ENCODE peak calls at places on chromosomes 16 and 17, in seven cellular contexts. G, C, B, W, M, K and D are unnamed samples.
A peak's percentile ranks its signal among the peaks of the same experiment; 100 is the strongest.

GRCh38 chr17:35094902-35095301 is 24.8 kb downstream of the RAD51D start:
- DNase-seq in W (no peak), B (no peak), G (no peak), C (peak; percentile 83), K (no peak), M (no peak), D (no peak)

GRCh38 chr17:40903129-40903847 is 18.2 kb upstream of the KRT20 start:
- DNase-seq in B (no peak), K (no peak), M (no peak), G (no peak), W (peak; percentile 68), C (peak; percentile 93), D (no peak)

GRCh38 chr17:42429726-42430464 is 6.8 kb upstream of the CAVIN1 start:
- DNase-seq in C (no peak), W (no peak), K (no peak), M (no peak), B (no peak), G (no peak), D (peak; percentile 24)

GRCh38 chr16:539901-540530 is 12.5 kb downstream of the CAPN15 start:
- DNase-seq in W (no peak), G (no peak), B (no peak), C (no peak), M (no peak), K (no peak), D (no peak)

GRCh38 chr16:47877166-47877565 is 278.6 kb downstream of the ABCC12 start:
- DNase-seq in B (no peak), M (no peak), W (no peak), C (no peak), G (no peak), K (no peak), D (no peak)

GRCh38 chr16:24776486-24777220 is 47.2 kb downstream of the TNRC6A start:
- DNase-seq in G (no peak), M (peak; percentile 47), W (no peak), B (no peak), C (no peak), K (no peak), D (no peak)

GRCh38 chr17:29615048-29615385 is 7.7 kb downstream of the CORO6 start:
- DNase-seq in C (no peak), B (peak; percentile 37), K (no peak), W (no peak), G (peak; percentile 32), M (peak; percentile 36), D (no peak)

GRCh38 chr16:85917959-85918358 is 19.0 kb downstream of the IRF8 start:
- DNase-seq in C (no peak), W (no peak), M (no peak), K (no peak), B (no peak), G (no peak), D (no peak)

GRCh38 chr17:19727466-19728113 is 11.2 kb upstream of the SLC47A2 start:
- DNase-seq in B (no peak), C (no peak), M (no peak), G (no peak), W (peak; percentile 74), K (no peak), D (no peak)

GRCh38 chr16:54928016-54928356 is 2.7 kb upstream of the IRX5 start:
- DNase-seq in K (peak; percentile 45), W (peak; percentile 35), M (no peak), G (peak; percentile 30), C (no peak), B (peak; percentile 51), D (peak; percentile 54)

GRCh38 chr17:17141860-17142552 is 64.1 kb downstream of the PLD6 start:
- DNase-seq in M (peak; percentile 84), W (peak; percentile 47), G (peak; percentile 79), K (no peak), B (peak; percentile 78), C (no peak), D (peak; percentile 48)

GRCh38 chr16:2526135-2526534 is 5.1 kb downstream of the CEMP1 start:
- DNase-seq in G (no peak), M (peak; percentile 11), B (no peak), W (no peak), C (no peak), K (no peak), D (no peak)

GRCh38 chr16:8919089-8919933 is 37.2 kb downstream of the LITAFD start:
- DNase-seq in K (no peak), B (no peak), C (no peak), G (no peak), M (no peak), W (no peak), D (no peak)

GRCh38 chr16:8912793-8913192 is 30.6 kb downstream of the LITAFD start:
- DNase-seq in C (no peak), W (no peak), G (no peak), K (no peak), B (no peak), M (no peak), D (no peak)

GRCh38 chr16:8914098-8914497 is 31.9 kb downstream of the LITAFD start:
- DNase-seq in B (no peak), W (no peak), G (no peak), M (no peak), K (no peak), C (no peak), D (no peak)

GRCh38 chr16:8916541-8917225 is 34.5 kb downstream of the LITAFD start:
- DNase-seq in C (no peak), K (no peak), W (no peak), G (no peak), B (no peak), M (no peak), D (no peak)

DNA sequence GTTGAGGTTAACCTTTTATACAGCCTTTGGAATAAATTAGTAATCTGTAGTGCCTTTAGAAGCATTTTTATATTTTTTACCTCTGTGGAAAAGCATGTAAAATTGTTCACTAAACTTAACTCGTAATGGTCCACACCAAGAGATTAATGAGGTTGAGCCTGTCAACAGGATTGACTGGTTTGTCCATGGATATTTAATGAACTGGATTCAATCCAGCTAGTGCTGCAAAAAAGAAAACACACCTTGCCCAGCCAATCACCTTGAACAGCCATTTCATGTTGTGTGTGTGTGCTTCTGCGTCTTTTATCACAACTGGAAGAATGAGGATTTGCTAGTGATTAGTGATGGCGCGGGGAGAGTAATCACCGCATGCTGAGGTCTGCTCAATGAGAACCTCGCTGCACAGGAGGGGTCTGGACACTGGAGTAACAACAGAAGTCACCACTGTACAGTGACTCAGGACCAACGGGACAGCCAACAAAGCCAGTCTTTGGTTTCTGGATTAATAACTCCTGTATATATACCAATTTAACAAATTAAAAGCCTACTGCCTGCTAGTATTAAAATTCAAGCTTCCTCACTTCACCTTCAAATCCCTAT is 33.7 kb downstream of the LITAFD start:
- DNase-seq in W (no peak), K (no peak), G (no peak), M (no peak), C (no peak), B (peak; percentile 29), D (no peak)
- H3K79me2 ChIP-seq in W (peaks cover 49% of the 10 kb centered on the region), K (peaks cover 99% of the 10 kb centered on the region), G (peaks cover 26% of the 10 kb centered on the region), M (peaks cover 40% of the 10 kb centered on the region), C (peaks cover 4% of the 10 kb centered on the region), B (peaks cover 26% of the 10 kb centered on the region), D (no peaks in the 10 kb centered on the region)

GRCh38 chr16:58127033-58127556 is 2.1 kb downstream of the CFAP20 start:
- DNase-seq in B (peak; percentile 26), C (peak; percentile 47), W (no peak), G (peak; percentile 52), K (peak; percentile 33), M (no peak), D (peak; percentile 56)

GRCh38 chr16:58126451-58126968 is 2.7 kb downstream of the CFAP20 start:
- DNase-seq in G (no peak), B (no peak), W (no peak), K (no peak), M (no peak), C (no peak), D (no peak)

GRCh38 chr16:58128181-58128631 is 975 bp downstream of the CFAP20 start:
- DNase-seq in K (peak; percentile 9), M (no peak), C (no peak), W (no peak), G (no peak), B (peak; percentile 17), D (no peak)

GRCh38 chr16:58128721-58129096 is 472 bp downstream of the CFAP20 start:
- DNase-seq in C (no peak), K (peak; percentile 44), W (peak; percentile 47), B (peak; percentile 76), G (peak; percentile 55), M (peak; percentile 70), D (peak; percentile 57)

GRCh38 chr16:58127634-58128033 is 1.5 kb downstream of the CFAP20 start:
- DNase-seq in G (no peak), B (no peak), C (peak; percentile 17), M (no peak), K (no peak), W (no peak), D (peak; percentile 28)
- TF ChIP-seq CTCF in G (peak; percentile 25), B (no peak), C (peak; percentile 18), M (peak; percentile 39), K (peak; percentile 16), W (no peak), D (no peak)

GRCh38 chr17:4997302-4998026 is at the start of the genes INCA1 and KIF1C:
- DNase-seq in M (peak; percentile 99), C (peak; percentile 85), B (peak; percentile 96), G (peak; percentile 96), W (peak; percentile 98), K (peak; percentile 93), D (peak; percentile 95)
- TF ChIP-seq EZH2phosphoT487 in M (no peak), C (no peak), B (peak; percentile 31), G (no peak), W (no peak), K (no peak), D (no peak)

GRCh38 chr17:81858170-81858966 is 2.0 kb downstream of the P4HB start:
- DNase-seq in K (peak; percentile 6), M (no peak), B (no peak), W (no peak), G (no peak), C (peak; percentile 54), D (no peak)

GRCh38 chr17:81859906-81860755 is at the start of gene P4HB:
- DNase-seq in C (no peak), W (no peak), G (no peak), K (no peak), B (no peak), M (peak; percentile 100), D (peak; percentile 30)

GRCh38 chr17:81858967-81859905 is 1.1 kb downstream of the P4HB start:
- DNase-seq in C (peak; percentile 24), B (no peak), G (no peak), W (no peak), K (peak; percentile 18), M (no peak), D (peak; percentile 41)

GRCh38 chr17:81863123-81863675 is 2.9 kb upstream of the P4HB start:
- DNase-seq in M (no peak), C (no peak), W (no peak), B (no peak), G (no peak), K (no peak), D (no peak)

DNA sequence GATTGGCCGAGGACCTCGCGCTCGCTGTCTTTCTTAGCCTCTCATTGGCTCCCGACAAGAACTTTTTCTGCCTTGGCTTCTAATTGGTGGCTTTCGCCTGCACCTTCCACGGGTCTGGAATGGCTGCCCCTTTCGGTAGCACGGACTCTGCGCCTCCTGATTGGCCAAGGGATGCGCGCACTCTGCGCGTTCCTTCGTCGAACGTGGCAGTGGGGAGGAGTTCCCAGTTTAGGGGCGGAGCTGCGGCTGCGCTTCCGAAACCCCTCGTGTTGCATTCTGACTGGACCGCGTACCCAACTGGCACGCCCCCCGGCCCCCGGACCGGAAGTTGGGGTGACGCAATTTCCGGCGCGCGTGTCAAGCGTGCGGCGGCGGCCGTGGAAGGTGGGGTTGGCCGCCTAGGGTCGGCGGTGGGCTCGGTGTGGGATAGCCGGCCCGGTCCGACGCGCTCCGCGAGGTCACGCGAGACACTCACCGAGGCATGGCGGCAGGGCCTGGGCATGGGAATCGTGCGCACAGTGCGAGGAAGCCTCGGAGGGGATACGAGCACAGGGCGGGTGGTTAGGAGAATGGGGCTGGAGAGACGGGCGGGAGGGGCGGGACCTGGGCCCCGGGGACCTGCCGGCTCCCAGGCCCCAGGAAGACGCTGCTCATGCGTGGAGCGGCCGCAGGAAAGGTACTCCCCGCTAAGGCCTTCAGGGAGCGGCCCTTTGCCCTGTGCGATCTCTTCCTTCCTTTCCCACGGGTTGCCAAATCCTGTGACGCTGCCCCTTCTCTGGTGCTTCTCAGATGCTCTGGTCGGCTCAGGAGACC is 627 bp upstream of the P4HB start:
- DNase-seq in K (peak; percentile 100), G (peak; percentile 100), C (peak; percentile 100), W (peak; percentile 100), B (peak; percentile 100), M (peak; percentile 100), D (peak; percentile 100)
- H3K79me2 ChIP-seq in K (peaks cover 86% of the 10 kb centered on the region), G (peaks cover 72% of the 10 kb centered on the region), C (peaks cover 83% of the 10 kb centered on the region), W (peaks cover 89% of the 10 kb centered on the region), B (peaks cover 75% of the 10 kb centered on the region), M (peaks cover 94% of the 10 kb centered on the region), D (peaks cover 57% of the 10 kb centered on the region)